ENCODE peak calls at places on chromosomes 4 and X, in four cellular contexts. One of them, this sample, is unnamed.

GRCh38 chr4:145663194-145663593 is 16.8 kb upstream of the C4orf51 start:
- DNase-seq in A549: no peak
- DNase-seq in HFFc6: no peak
- DNase-seq in RCC 7860: no peak
- DNase-seq in this sample: no peak

GRCh38 chrX:133698298-133698697 is 283.0 kb upstream of the GPC4 start:
- DNase-seq in A549: no peak
- DNase-seq in HFFc6: no peak
- DNase-seq in RCC 7860: no peak
- DNase-seq in this sample: peak; percentile 62

GRCh38 chr4:79632114-79632513 is 224.1 kb upstream of the GK2 start:
- DNase-seq in A549: no peak
- DNase-seq in HFFc6: no peak
- DNase-seq in RCC 7860: no peak
- DNase-seq in this sample: no peak

GRCh38 chr4:159296061-159296460 is 193.2 kb downstream of the RAPGEF2 start:
- DNase-seq in A549: no peak
- DNase-seq in HFFc6: peak; percentile 52
- DNase-seq in RCC 7860: peak; percentile 11
- DNase-seq in this sample: peak; percentile 40

GRCh38 chrX:5752831-5753230 is 475.8 kb downstream of the NLGN4X start:
- DNase-seq in A549: no peak
- DNase-seq in HFFc6: no peak
- DNase-seq in RCC 7860: no peak
- DNase-seq in this sample: no peak

GRCh38 chrX:119008122-119008744 is 33.8 kb downstream of the LONRF3 start:
- DNase-seq in A549: peak; percentile 41
- DNase-seq in HFFc6: no peak
- DNase-seq in RCC 7860: no peak
- DNase-seq in this sample: no peak

GRCh38 chr4:143185253-143186107 is 763 bp downstream of the USP38 start:
- DNase-seq in A549: no peak
- DNase-seq in HFFc6: no peak
- DNase-seq in RCC 7860: no peak
- DNase-seq in this sample: no peak

GRCh38 chr4:1987721-1988326 is 20.9 kb downstream of the NELFA start:
- DNase-seq in A549: no peak
- DNase-seq in HFFc6: no peak
- DNase-seq in RCC 7860: no peak
- DNase-seq in this sample: no peak

GRCh38 chrX:64842492-64842891 is 133.8 kb downstream of the ZC4H2 start:
- DNase-seq in A549: no peak
- DNase-seq in HFFc6: no peak
- DNase-seq in RCC 7860: no peak
- DNase-seq in this sample: no peak

GRCh38 chr4:42483426-42484379 is 86.4 kb downstream of the SHISA3 start:
- DNase-seq in A549: no peak
- DNase-seq in HFFc6: no peak
- DNase-seq in RCC 7860: no peak
- DNase-seq in this sample: no peak

GRCh38 chr4:74944354-74944793 is 11.5 kb downstream of the PARM1 start:
- DNase-seq in A549: peak; percentile 10
- DNase-seq in HFFc6: no peak
- DNase-seq in RCC 7860: no peak
- DNase-seq in this sample: no peak

GRCh38 chr4:107283587-107284559 is 247.8 kb upstream of the DKK2 start:
- DNase-seq in A549: no peak
- DNase-seq in HFFc6: peak; percentile 97
- DNase-seq in RCC 7860: peak; percentile 9
- DNase-seq in this sample: peak; percentile 38

GRCh38 chr4:154506253-154506652 is 14.7 kb upstream of the DCHS2 start:
- DNase-seq in A549: no peak
- DNase-seq in HFFc6: peak; percentile 30
- DNase-seq in RCC 7860: no peak
- DNase-seq in this sample: no peak

GRCh38 chrX:96004386-96004785 is 680.3 kb upstream of the DIAPH2 start:
- DNase-seq in A549: no peak
- DNase-seq in HFFc6: no peak
- DNase-seq in RCC 7860: peak; percentile 4
- DNase-seq in this sample: no peak

GRCh38 chr4:53866055-53866454 is 198.3 kb downstream of the CHIC2 start:
- DNase-seq in A549: no peak
- DNase-seq in HFFc6: no peak
- DNase-seq in RCC 7860: no peak
- DNase-seq in this sample: no peak

GRCh38 chr4:67779631-67780030 is 25.4 kb upstream of the GNRHR start:
- DNase-seq in A549: no peak
- DNase-seq in HFFc6: no peak
- DNase-seq in RCC 7860: no peak
- DNase-seq in this sample: no peak

GRCh38 chr4:6751611-6752485 is 30.7 kb upstream of the KIAA0232 start:
- DNase-seq in A549: no peak
- DNase-seq in HFFc6: no peak
- DNase-seq in RCC 7860: no peak
- DNase-seq in this sample: no peak

GRCh38 chrX:72201836-72202536 is 20.4 kb downstream of the PIN4 start:
- DNase-seq in A549: no peak
- DNase-seq in HFFc6: peak; percentile 61
- DNase-seq in RCC 7860: peak; percentile 33
- DNase-seq in this sample: peak; percentile 2

GRCh38 chr4:96260071-96260682 is 420.3 kb downstream of the PDHA2 start:
- DNase-seq in A549: no peak
- DNase-seq in HFFc6: no peak
- DNase-seq in RCC 7860: no peak
- DNase-seq in this sample: no peak

GRCh38 chr4:78864405-78865024 is 74.7 kb downstream of the PAQR3 start:
- DNase-seq in A549: peak; percentile 18
- DNase-seq in HFFc6: peak; percentile 74
- DNase-seq in RCC 7860: peak; percentile 61
- DNase-seq in this sample: no peak

GRCh38 chr4:178553201-178553600 is 1111.0 kb upstream of the AGA start:
- DNase-seq in A549: no peak
- DNase-seq in HFFc6: no peak
- DNase-seq in RCC 7860: no peak
- DNase-seq in this sample: no peak

GRCh38 chr4:172813359-172813923 is 355.2 kb upstream of the GALNT7 start:
- DNase-seq in A549: no peak
- DNase-seq in HFFc6: no peak
- DNase-seq in RCC 7860: no peak
- DNase-seq in this sample: no peak

GRCh38 chrX:129983575-129984131 is 1.2 kb downstream of the BCORL1 start:
- DNase-seq in A549: peak; percentile 45
- DNase-seq in HFFc6: no peak
- DNase-seq in RCC 7860: no peak
- DNase-seq in this sample: no peak

GRCh38 chr4:25826074-25826752 is 36.6 kb downstream of the SEL1L3 start:
- DNase-seq in A549: no peak
- DNase-seq in HFFc6: no peak
- DNase-seq in RCC 7860: no peak
- DNase-seq in this sample: no peak

GRCh38 chrX:38358274-38358673 is 5.9 kb downstream of the OTC start:
- DNase-seq in A549: no peak
- DNase-seq in HFFc6: no peak
- DNase-seq in RCC 7860: no peak
- DNase-seq in this sample: no peak

GRCh38 chrX:18707442-18708049 is at the start of gene PPEF1:
- DNase-seq in A549: no peak
- DNase-seq in HFFc6: no peak
- DNase-seq in RCC 7860: no peak
- DNase-seq in this sample: no peak

GRCh38 chrX:97322401-97322800 is 438.7 kb downstream of the RPA4 start:
- DNase-seq in A549: no peak
- DNase-seq in HFFc6: peak; percentile 48
- DNase-seq in RCC 7860: no peak
- DNase-seq in this sample: no peak

GRCh38 chr4:98937977-98938376 is 9.0 kb upstream of the EIF4E start:
- DNase-seq in A549: no peak
- DNase-seq in HFFc6: no peak
- DNase-seq in RCC 7860: no peak
- DNase-seq in this sample: no peak

GRCh38 chr4:17557880-17558279 is 19.1 kb upstream of the LAP3 start:
- DNase-seq in A549: no peak
- DNase-seq in HFFc6: no peak
- DNase-seq in RCC 7860: no peak
- DNase-seq in this sample: no peak